ENCODE peak calls at places on chromosomes 2 and 18, in four cellular contexts. G is testis, H is adrenal gland, Y is H1. N is an unnamed sample. For H3K4me1, the result is how much of the 10 kb centered on the place peaks cover.

GRCh38 chr18:808086-808485 is 4.0 kb downstream of the YES1 start:
- DNase-seq in G (no peak), H (no peak), Y (no peak), N (no peak)

GRCh38 chr2:136402281-136402680 is 284.3 kb upstream of the CXCR4 start:
- DNase-seq in G (no peak), H (no peak), Y (no peak), N (no peak)

GRCh38 chr2:10331033-10331701 is 28.5 kb downstream of the HPCAL1 start:
- DNase-seq in G (no peak), Y (no peak), H (peak), N (peak)

GRCh38 chr2:241935314-241935713 is 65.8 kb downstream of the RTP5 start:
- DNase-seq in G (no peak), H (no peak), Y (no peak), N (no peak)

GRCh38 chr2:71531522-71532047 is 78.2 kb downstream of the DYSF start:
- DNase-seq in G (no peak), Y (no peak), H (no peak), N (no peak)

GRCh38 chr2:189519631-189520387 is 60.8 kb downstream of the SLC40A1 start:
- DNase-seq in Y (no peak), H (no peak), G (no peak), N (no peak)

GRCh38 chr2:184906709-184907108 is 308.4 kb downstream of the ZNF804A start:
- DNase-seq in Y (no peak), G (no peak), H (no peak), N (no peak)

GRCh38 chr2:217521820-217522219 is 481.0 kb downstream of the TNS1 start:
- DNase-seq in Y (no peak), G (no peak), H (no peak), N (no peak)

GRCh38 chr2:38298539-38298938 is 78.5 kb downstream of the ATL2 start:
- DNase-seq in Y (no peak), G (no peak), H (no peak), N (no peak)

GRCh38 chr2:211479496-211480150 is 923.2 kb downstream of the CPS1 start:
- DNase-seq in H (no peak), Y (no peak), G (no peak), N (no peak)

GRCh38 chr2:193810533-193810932 is 1615.8 kb upstream of the TMEFF2 start:
- DNase-seq in H (no peak), Y (no peak), G (no peak), N (no peak)

GRCh38 chr18:21489119-21489750 is 111.3 kb downstream of the ESCO1 start:
- DNase-seq in H (peak), Y (peak), G (peak), N (no peak)

DNA sequence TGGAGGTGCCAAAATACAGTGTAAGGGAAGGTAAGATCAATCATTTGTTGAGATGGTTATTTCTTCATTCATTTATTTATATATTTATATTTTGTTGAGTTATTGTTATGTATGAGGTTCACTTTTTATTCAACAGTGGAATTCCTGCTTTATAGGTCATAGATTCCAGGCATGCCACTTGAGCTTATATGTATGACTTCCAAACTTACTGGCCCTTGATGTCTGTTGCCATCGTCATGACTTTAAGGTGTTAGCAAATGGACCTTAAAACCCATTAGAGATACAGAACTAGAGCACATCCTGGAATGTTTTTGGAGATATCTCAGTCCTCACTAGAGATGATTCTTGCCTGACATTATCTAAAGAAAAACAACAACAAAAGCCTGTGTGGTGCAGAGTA is 25.9 kb downstream of the CCDC85A start:
- DNase-seq in G (no peak), H (no peak), Y (no peak), N (no peak)
- H3K4me3 ChIP-seq in G (no peak), H (no peak), Y (no peak), N (no peak)

GRCh38 chr2:223084873-223085272 is 32.9 kb downstream of the KCNE4 start:
- DNase-seq in G (no peak), H (peak), Y (peak), N (no peak)
- TF ChIP-seq CTCF in G (no peak), H (no peak), Y (no peak), N (no peak)

DNA sequence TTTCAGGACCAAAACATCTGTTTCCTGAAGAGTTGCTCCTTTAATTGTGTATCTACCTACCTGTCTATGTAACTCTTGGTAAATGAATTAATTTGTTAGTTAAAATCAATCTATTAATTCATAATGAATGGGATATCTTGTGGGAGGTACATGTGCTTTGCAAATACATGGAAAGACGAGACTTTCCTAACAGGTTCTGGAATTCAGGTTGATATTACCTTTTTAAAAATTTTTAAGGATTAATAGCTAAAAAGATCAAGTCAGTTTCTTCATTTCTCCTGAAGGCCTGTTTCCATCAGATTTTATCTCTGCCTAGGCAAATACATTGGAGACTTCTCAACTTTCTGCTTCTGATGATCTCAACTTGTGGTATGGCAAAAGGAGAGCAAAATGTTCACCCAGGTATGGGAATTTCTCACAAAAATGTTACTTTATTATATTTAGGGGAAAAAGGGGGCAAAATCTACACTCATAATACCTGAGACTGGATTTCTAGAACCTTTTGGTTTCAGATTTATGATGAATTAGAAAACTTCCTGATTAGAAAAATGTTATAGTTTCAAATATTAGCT is 7.4 kb downstream of the TFPI start:
- DNase-seq in G (no peak), Y (no peak), H (no peak), N (no peak)
- H3K4me1 ChIP-seq in G (under half), Y (under half), H (under half), N (under half)

GRCh38 chr18:33817096-33817495 is 239.1 kb downstream of the ASXL3 start:
- DNase-seq in H (no peak), G (no peak), Y (peak), N (no peak)

GRCh38 chr18:33818145-33818544 is 240.1 kb downstream of the ASXL3 start:
- DNase-seq in Y (no peak), H (no peak), G (no peak), N (no peak)

GRCh38 chr18:33821503-33821902 is 243.5 kb downstream of the ASXL3 start:
- DNase-seq in G (no peak), H (no peak), Y (no peak), N (no peak)

GRCh38 chr18:33826151-33826550 is 248.1 kb downstream of the ASXL3 start:
- DNase-seq in H (no peak), G (no peak), Y (no peak), N (no peak)

GRCh38 chr18:33820517-33821368 is 242.7 kb downstream of the ASXL3 start:
- DNase-seq in Y (no peak), G (peak), H (no peak), N (no peak)
- H3K4me3 ChIP-seq in Y (peak), G (peak), H (no peak), N (no peak)

GRCh38 chr18:32261003-32261402 is 71.2 kb downstream of the MEP1B start:
- DNase-seq in G (no peak), H (no peak), Y (no peak), N (no peak)
- TF ChIP-seq CTCF in G (no peak), H (no peak), Y (no peak), N (no peak)

DNA sequence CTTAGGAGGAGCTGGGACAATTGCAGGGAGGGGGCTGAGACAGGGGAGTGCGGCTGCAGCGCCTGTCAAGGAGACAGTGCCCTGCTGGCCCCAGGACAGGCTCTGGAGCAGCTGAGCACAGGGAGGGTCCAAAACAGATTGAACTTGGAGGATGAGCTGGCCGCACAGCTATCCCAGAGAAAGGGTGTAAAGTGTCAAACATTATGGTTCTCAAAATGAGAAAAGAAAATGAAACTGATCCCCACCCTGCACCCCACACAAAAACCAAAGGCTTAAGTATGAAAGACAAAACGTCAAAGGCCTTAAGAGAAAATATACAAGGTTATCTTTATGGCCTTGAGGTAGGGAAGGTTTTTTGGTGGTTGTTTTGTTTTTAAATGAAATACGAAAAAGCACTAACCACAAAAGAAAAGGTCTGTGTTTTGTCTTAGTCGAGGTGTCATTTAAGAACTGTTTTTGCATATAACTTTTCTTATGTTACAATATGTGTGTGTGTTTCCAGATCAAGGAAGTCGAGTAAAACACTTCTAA is 111.8 kb downstream of the HDAC4 start:
- DNase-seq in H (no peak), Y (no peak), G (no peak), N (no peak)
- H3K4me1 ChIP-seq in H (half or more), Y (under half), G (under half), N (half or more)

GRCh38 chr2:106582431-106583143 is 95.4 kb downstream of the CD8B2 start:
- DNase-seq in Y (peak), G (peak), H (peak), N (peak)
- H3K4me3 ChIP-seq in Y (peak), G (peak), H (no peak), N (peak)

GRCh38 chr18:70998490-70998889 is 709.6 kb downstream of the SOCS6 start:
- DNase-seq in H (no peak), G (no peak), Y (no peak), N (no peak)
- TF ChIP-seq CTCF in H (no peak), G (no peak), Y (no peak), N (no peak)

GRCh38 chr2:171160630-171161424 is at the start of gene TLK1:
- DNase-seq in Y (no peak), G (peak), H (peak), N (peak)
- H3K4me1 ChIP-seq in Y (under half), G (under half), H (under half), N (under half)

N was measured in CD8-positive, alpha-beta T cell.